ENCODE peak calls at places on chromosomes 5 and 9, in four cellular contexts. M, Z, S and J are unnamed samples. For H3K36me3, the result is how much of the 10 kb centered on the place peaks cover.

GRCh38 chr9:136840877-136841645 is 1.2 kb upstream of the AJM1 start:
- DNase-seq in Z (peak), S (no peak), M (peak), J (peak)

GRCh38 chr5:42811591-42812392 is at the start of gene SELENOP:
- DNase-seq in M (no peak), Z (peak), S (no peak), J (peak)

GRCh38 chr9:115207003-115207837 is 89.3 kb upstream of the TNC start:
- DNase-seq in Z (no peak), M (peak), S (no peak), J (no peak)

GRCh38 chr5:64646169-64646568 is 44.1 kb upstream of the SHISAL2B start:
- DNase-seq in S (no peak), M (no peak), Z (no peak), J (no peak)

GRCh38 chr5:179318193-179318955 is 26.9 kb downstream of the ADAMTS2 start:
- DNase-seq in Z (no peak), S (no peak), M (no peak), J (no peak)

GRCh38 chr5:170427672-170428236 is 38.6 kb upstream of the KCNMB1 start:
- DNase-seq in Z (no peak), S (no peak), M (no peak), J (peak)

GRCh38 chr5:87649455-87649854 is 236.7 kb upstream of the CCNH start:
- DNase-seq in Z (no peak), M (no peak), S (no peak), J (no peak)

GRCh38 chr5:43514471-43514815 is 505 bp downstream of the C5orf34 start:
- DNase-seq in M (peak), S (no peak), Z (peak), J (peak)

GRCh38 chr5:14212838-14213237 is 69.7 kb downstream of the TRIO start:
- DNase-seq in Z (peak), S (no peak), M (no peak), J (no peak)

GRCh38 chr9:114738581-114739316 is 56.8 kb upstream of the TEX48 start:
- DNase-seq in S (peak), Z (peak), M (peak), J (peak)

GRCh38 chr5:34957857-34958690 is 28.7 kb downstream of the DNAJC21 start:
- DNase-seq in S (no peak), M (peak), Z (peak), J (peak)

GRCh38 chr5:9194509-9194908 is 351.4 kb downstream of the SEMA5A start:
- DNase-seq in M (peak), S (no peak), Z (no peak), J (peak)

GRCh38 chr9:38413283-38413682 is 11.0 kb downstream of the IGFBPL1 start:
- DNase-seq in M (no peak), Z (no peak), S (no peak), J (no peak)

GRCh38 chr9:107881625-107882300 is 392.2 kb upstream of the KLF4 start:
- DNase-seq in Z (no peak), S (no peak), M (peak), J (no peak)

GRCh38 chr5:8366296-8366695 is 497.3 kb downstream of the MTRR start:
- DNase-seq in M (no peak), S (no peak), Z (no peak), J (no peak)

GRCh38 chr9:124220551-124221451 is 36.9 kb upstream of the NEK6 start:
- DNase-seq in M (peak), S (no peak), Z (peak), J (no peak)

GRCh38 chr5:148268556-148268955 is at the start of gene SPINK13:
- DNase-seq in M (peak), S (no peak), Z (peak), J (peak)

GRCh38 chr5:172149073-172149472 is 39.0 kb downstream of the STK10 start:
- DNase-seq in S (no peak), Z (no peak), M (peak), J (peak)

GRCh38 chr5:79297661-79298060 is 61.7 kb downstream of the JMY start:
- DNase-seq in S (no peak), Z (no peak), M (peak), J (peak)

GRCh38 chr5:65120371-65120967 is 351.7 kb downstream of the CWC27 start:
- DNase-seq in S (no peak), M (no peak), Z (no peak), J (no peak)

GRCh38 chr5:76402251-76402879 is 720 bp upstream of the IQGAP2 start:
- DNase-seq in M (no peak), Z (peak), S (peak), J (no peak)

GRCh38 chr5:113182658-113183344 is 206.2 kb downstream of the DCP2 start:
- DNase-seq in S (no peak), Z (no peak), M (no peak), J (no peak)

GRCh38 chr5:42749020-42749419 is 7.6 kb upstream of the CCDC152 start:
- DNase-seq in Z (no peak), S (no peak), M (peak), J (no peak)

GRCh38 chr9:131525643-131526565 is 5.2 kb downstream of the UCK1 start:
- DNase-seq in M (no peak), Z (no peak), S (no peak), J (no peak)

GRCh38 chr9:96486351-96487029 is 36.5 kb downstream of the HABP4 start:
- DNase-seq in M (peak), S (no peak), Z (no peak), J (peak)

GRCh38 chr9:84212224-84212623 is 128.3 kb downstream of the SLC28A3 start:
- DNase-seq in M (no peak), S (no peak), Z (no peak), J (peak)

GRCh38 chr9:135283621-135284020 is 196.0 kb upstream of the PPP1R26 start:
- DNase-seq in Z (no peak), M (no peak), S (no peak), J (no peak)

GRCh38 chr5:150052326-150053230 is 33.8 kb downstream of the CSF1R start:
- DNase-seq in S (no peak), M (no peak), Z (no peak), J (no peak)

GRCh38 chr5:126810983-126811382 is 34.0 kb downstream of the LMNB1 start:
- DNase-seq in S (no peak), Z (no peak), M (no peak), J (no peak)

GRCh38 chr5:62457071-62457470 is 44.5 kb downstream of the IPO11 start:
- DNase-seq in Z (no peak), M (peak), S (no peak), J (no peak)

GRCh38 chr5:149938272-149938671 is 6.3 kb downstream of the PDE6A start:
- DNase-seq in Z (no peak), M (peak), S (no peak), J (peak)

GRCh38 chr9:114083693-114084092 is 5.6 kb upstream of the AMBP start:
- DNase-seq in S (no peak), Z (no peak), M (no peak), J (no peak)

GRCh38 chr9:33430942-33431341 is 16.5 kb downstream of the AQP3 start:
- DNase-seq in S (no peak), Z (no peak), M (no peak), J (no peak)

GRCh38 chr5:98458726-98459125 is 314.7 kb upstream of the RGMB start:
- DNase-seq in S (no peak), M (peak), Z (no peak), J (no peak)

GRCh38 chr9:6910032-6910431 is 152.3 kb downstream of the KDM4C start:
- DNase-seq in S (no peak), M (peak), Z (no peak), J (no peak)

GRCh38 chr5:173970878-173971650 is 17.9 kb upstream of the C5orf47 start:
- DNase-seq in S (no peak), M (no peak), Z (peak), J (no peak)
- TF ChIP-seq CTCF in S (no peak), M (no peak), Z (peak), J (no peak)

GRCh38 chr5:117436846-117437245 is 862.2 kb upstream of the SEMA6A start:
- DNase-seq in Z (no peak), S (no peak), M (no peak), J (no peak)

GRCh38 chr5:117433841-117434240 is 859.2 kb upstream of the SEMA6A start:
- DNase-seq in S (no peak), Z (no peak), M (no peak), J (no peak)

GRCh38 chr5:117431091-117431490 is 856.5 kb upstream of the SEMA6A start:
- DNase-seq in Z (no peak), M (no peak), S (no peak), J (no peak)

GRCh38 chr5:117434266-117434665 is 859.6 kb upstream of the SEMA6A start:
- DNase-seq in S (no peak), Z (no peak), M (no peak), J (no peak)

GRCh38 chr5:117435203-117435602 is 860.6 kb upstream of the SEMA6A start:
- DNase-seq in S (no peak), M (no peak), Z (no peak), J (no peak)
- H3K36me3 ChIP-seq in S (under half), M (under half), Z (under half), J (under half)

GRCh38 chr9:128946945-128947422 is 419 bp downstream of the DOLK start:
- DNase-seq in S (no peak), M (peak), Z (no peak), J (peak)
- H3K27ac ChIP-seq in S (peak), M (peak), Z (peak), J (peak)

GRCh38 chr5:151082274-151082902 is 1.6 kb upstream of the TNIP1 start:
- DNase-seq in S (no peak), Z (peak), M (peak), J (peak)
- TF ChIP-seq CTCF in S (no peak), Z (peak), M (peak), J (peak)